ENCODE peak calls at places on chromosomes 5 and 9, in four cellular contexts. One of them, this sample, is unnamed.

GRCh38 chr5:77133061-77133758 is 46.1 kb upstream of the ZBED3 start:
- DNase-seq in Panc1: peak; percentile 92
- DNase-seq in T-cell: no peak
- DNase-seq in SJSA1: peak; percentile 61
- DNase-seq in this sample: no peak

GRCh38 chr5:149528661-149529060 is 22.6 kb downstream of the CSNK1A1 start:
- DNase-seq in Panc1: no peak
- DNase-seq in T-cell: no peak
- DNase-seq in SJSA1: no peak
- DNase-seq in this sample: no peak

GRCh38 chr5:34687269-34688011 is 31.3 kb downstream of the RAI14 start:
- DNase-seq in Panc1: no peak
- DNase-seq in T-cell: no peak
- DNase-seq in SJSA1: no peak
- DNase-seq in this sample: no peak

GRCh38 chr9:137589441-137590122 is 730 bp downstream of the ZMYND19 start:
- DNase-seq in Panc1: no peak
- DNase-seq in T-cell: no peak
- DNase-seq in SJSA1: peak; percentile 33
- DNase-seq in this sample: no peak

GRCh38 chr9:209143-209758 is 5.4 kb upstream of the DOCK8 start:
- DNase-seq in Panc1: no peak
- DNase-seq in T-cell: no peak
- DNase-seq in SJSA1: no peak
- DNase-seq in this sample: no peak

GRCh38 chr5:94309166-94309565 is 309.2 kb downstream of the KIAA0825 start:
- DNase-seq in Panc1: no peak
- DNase-seq in T-cell: no peak
- DNase-seq in SJSA1: no peak
- DNase-seq in this sample: no peak

GRCh38 chr5:128436825-128437224 is 101.2 kb downstream of the FBN2 start:
- DNase-seq in Panc1: no peak
- DNase-seq in T-cell: no peak
- DNase-seq in SJSA1: peak; percentile 35
- DNase-seq in this sample: no peak

GRCh38 chr5:79640571-79641055 is 28.4 kb downstream of the TENT2 start:
- DNase-seq in Panc1: no peak
- DNase-seq in T-cell: no peak
- DNase-seq in SJSA1: no peak
- DNase-seq in this sample: no peak

GRCh38 chr5:178069909-178070308 is 43.4 kb upstream of the N4BP3 start:
- DNase-seq in Panc1: no peak
- DNase-seq in T-cell: peak; percentile 13
- DNase-seq in SJSA1: no peak
- DNase-seq in this sample: no peak

GRCh38 chr9:135450956-135451355 is 28.6 kb upstream of the PPP1R26 start:
- DNase-seq in Panc1: no peak
- DNase-seq in T-cell: no peak
- DNase-seq in SJSA1: no peak
- DNase-seq in this sample: no peak

GRCh38 chr9:83584995-83585394 is 37.9 kb upstream of the IDNK start:
- DNase-seq in Panc1: no peak
- DNase-seq in T-cell: no peak
- DNase-seq in SJSA1: no peak
- DNase-seq in this sample: no peak

GRCh38 chr5:151697452-151697851 is 10.7 kb upstream of the SPARC start:
- DNase-seq in Panc1: no peak
- DNase-seq in T-cell: no peak
- DNase-seq in SJSA1: no peak
- DNase-seq in this sample: no peak

GRCh38 chr5:131635755-131636479 is 888 bp upstream of the RAPGEF6 start:
- DNase-seq in Panc1: no peak
- DNase-seq in T-cell: peak; percentile 12
- DNase-seq in SJSA1: no peak
- DNase-seq in this sample: peak; percentile 18

GRCh38 chr5:36658016-36658415 is 51.6 kb downstream of the SLC1A3 start:
- DNase-seq in Panc1: no peak
- DNase-seq in T-cell: no peak
- DNase-seq in SJSA1: no peak
- DNase-seq in this sample: no peak

GRCh38 chr9:93984860-93985259 is 29.7 kb upstream of the BARX1 start:
- DNase-seq in Panc1: no peak
- DNase-seq in T-cell: no peak
- DNase-seq in SJSA1: no peak
- DNase-seq in this sample: no peak

GRCh38 chr9:127783111-127783621 is 2.7 kb upstream of the CDK9 start:
- DNase-seq in Panc1: no peak
- DNase-seq in T-cell: peak; percentile 76
- DNase-seq in SJSA1: no peak
- DNase-seq in this sample: peak; percentile 66

GRCh38 chr9:125508261-125508660 is 198.7 kb downstream of the MAPKAP1 start:
- DNase-seq in Panc1: no peak
- DNase-seq in T-cell: no peak
- DNase-seq in SJSA1: no peak
- DNase-seq in this sample: no peak

GRCh38 chr9:128689820-128690683 is 1.0 kb downstream of the SET start:
- DNase-seq in Panc1: no peak
- DNase-seq in T-cell: peak; percentile 38
- DNase-seq in SJSA1: no peak
- DNase-seq in this sample: peak; percentile 58

GRCh38 chr5:9557696-9558095 is 11.8 kb upstream of the SEMA5A start:
- DNase-seq in Panc1: no peak
- DNase-seq in T-cell: no peak
- DNase-seq in SJSA1: no peak
- DNase-seq in this sample: no peak

GRCh38 chr5:17910318-17910717 is 276.1 kb downstream of the TAF11L14 start:
- DNase-seq in Panc1: no peak
- DNase-seq in T-cell: no peak
- DNase-seq in SJSA1: peak; percentile 6
- DNase-seq in this sample: no peak

GRCh38 chr5:78076351-78076750 is 218.1 kb downstream of the AP3B1 start:
- DNase-seq in Panc1: no peak
- DNase-seq in T-cell: no peak
- DNase-seq in SJSA1: no peak
- DNase-seq in this sample: no peak

GRCh38 chr5:96110289-96110688 is 148.6 kb upstream of the ELL2 start:
- DNase-seq in Panc1: no peak
- DNase-seq in T-cell: no peak
- DNase-seq in SJSA1: no peak
- DNase-seq in this sample: no peak

GRCh38 chr5:133112026-133112660 is 60.3 kb downstream of the HSPA4 start:
- DNase-seq in Panc1: no peak
- DNase-seq in T-cell: no peak
- DNase-seq in SJSA1: no peak
- DNase-seq in this sample: no peak

GRCh38 chr5:127911619-127912018 is 171.9 kb upstream of the SLC12A2 start:
- DNase-seq in Panc1: no peak
- DNase-seq in T-cell: no peak
- DNase-seq in SJSA1: no peak
- DNase-seq in this sample: no peak

GRCh38 chr9:133818444-133818843 is 80.3 kb upstream of the SARDH start:
- DNase-seq in Panc1: no peak
- DNase-seq in T-cell: no peak
- DNase-seq in SJSA1: no peak
- DNase-seq in this sample: no peak

GRCh38 chr9:70441622-70442021 is 27.2 kb upstream of the KLF9 start:
- DNase-seq in Panc1: no peak
- DNase-seq in T-cell: no peak
- DNase-seq in SJSA1: no peak
- DNase-seq in this sample: no peak

GRCh38 chr5:32628049-32628803 is 42.9 kb downstream of the SUB1 start:
- DNase-seq in Panc1: no peak
- DNase-seq in T-cell: no peak
- DNase-seq in SJSA1: peak; percentile 48
- DNase-seq in this sample: no peak

GRCh38 chr5:142492781-142493281 is 168.0 kb upstream of the SPRY4 start:
- DNase-seq in Panc1: no peak
- DNase-seq in T-cell: no peak
- DNase-seq in SJSA1: no peak
- DNase-seq in this sample: no peak

This sample was measured in T-helper 1 cell.